ENCODE peak calls at places on chromosomes 6 and 20, in six cellular contexts. U is ELR; N is MM.1S; E is ACHN; P is MCF 10A; R is effector CD4-positive, alpha-beta T cell. M is an unnamed sample.

GRCh38 chr20:45229264-45230056 is 8.3 kb downstream of the SEMG2 start:
- DNase-seq in R (no peak), U (peak; percentile 45), P (peak; percentile 59), E (peak; percentile 12), N (peak; percentile 46), M (no peak)

GRCh38 chr20:41996951-41997350 is 378.8 kb upstream of the CHD6 start:
- DNase-seq in N (no peak), P (no peak), U (no peak), E (no peak), R (no peak), M (no peak)

GRCh38 chr20:53888951-53889350 is 181.4 kb downstream of the BCAS1 start:
- DNase-seq in N (no peak), E (no peak), P (no peak), R (no peak), U (no peak), M (no peak)

GRCh38 chr20:13283869-13284268 is 62.8 kb downstream of the ISM1 start:
- DNase-seq in N (no peak), U (no peak), E (no peak), P (no peak), R (no peak), M (no peak)

GRCh38 chr6:125791151-125791819 is 525 bp downstream of the NCOA7 start:
- DNase-seq in N (peak; percentile 71), R (peak; percentile 17), U (peak; percentile 68), E (peak; percentile 58), P (peak; percentile 64), M (peak; percentile 54)

GRCh38 chr6:33208089-33208967 is at the start of gene RING1:
- DNase-seq in R (peak; percentile 84), U (peak; percentile 79), P (peak; percentile 52), E (peak; percentile 67), N (peak; percentile 72), M (peak; percentile 90)

GRCh38 chr6:5582758-5583157 is 321.4 kb downstream of the FARS2 start:
- DNase-seq in P (no peak), R (no peak), U (no peak), E (no peak), N (no peak), M (no peak)

GRCh38 chr6:152916035-152916434 is 66.8 kb downstream of the FBXO5 start:
- DNase-seq in R (no peak), N (no peak), P (no peak), E (no peak), U (no peak), M (no peak)

GRCh38 chr20:9514461-9515210 is at the start of gene LAMP5:
- DNase-seq in U (peak; percentile 12), N (peak; percentile 85), P (no peak), R (no peak), E (peak; percentile 12), M (no peak)

GRCh38 chr6:113476937-113477839 is 380.0 kb upstream of the MARCKS start:
- DNase-seq in R (no peak), E (no peak), U (peak; percentile 86), P (no peak), N (no peak), M (no peak)

GRCh38 chr6:107132330-107132954 is 17.1 kb upstream of the BEND3 start:
- DNase-seq in P (peak; percentile 44), U (peak; percentile 54), E (peak; percentile 37), N (peak; percentile 49), R (no peak), M (peak; percentile 20)

GRCh38 chr6:42451595-42452170 is at the start of gene TRERF1:
- DNase-seq in R (peak; percentile 43), P (peak; percentile 87), E (peak; percentile 73), U (peak; percentile 86), N (peak; percentile 76), M (peak; percentile 75)

GRCh38 chr6:79601020-79601609 is 30.0 kb upstream of the SH3BGRL2 start:
- DNase-seq in U (peak; percentile 66), N (no peak), E (no peak), P (peak; percentile 53), R (no peak), M (no peak)

GRCh38 chr6:121956782-121957181 is 442.7 kb upstream of the HSF2 start:
- DNase-seq in N (no peak), P (no peak), R (no peak), U (no peak), E (no peak), M (no peak)

M was measured in CD8-positive, alpha-beta T cell.